ENCODE peak calls at places on chromosomes 6 and 20, in six cellular contexts. H is esophagus squamous epithelium; M is T-helper 9 cell; N is stimulated activated CD4-positive, alpha-beta T cell treated with anti-CD3 and anti-CD28 coated beads, Interleukin-4, amount 100 ng/mL, for 1 hour; V is astrocyte of the spinal cord; D is omental fat pad. I is an unnamed sample.

GRCh38 chr6:40727272-40727671 is 140.1 kb upstream of the LRFN2 start:
- DNase-seq in H (no peak), M (no peak), N (no peak), V (no peak), D (no peak), I (no peak)

GRCh38 chr6:160791459-160791858 is 89.4 kb downstream of the PLG start:
- DNase-seq in H (no peak), M (no peak), N (peak), V (no peak), D (no peak), I (no peak)

GRCh38 chr6:161545741-161546140 is 271.9 kb upstream of the AGPAT4 start:
- DNase-seq in H (no peak), M (no peak), N (no peak), V (no peak), D (no peak), I (no peak)

GRCh38 chr6:84774174-84775158 is 10.1 kb upstream of the TBX18 start:
- DNase-seq in H (no peak), M (no peak), N (no peak), V (peak), D (no peak), I (peak)

GRCh38 chr20:43473058-43473704 is 15.5 kb downstream of the SRSF6 start:
- DNase-seq in H (no peak), M (no peak), N (no peak), V (no peak), D (no peak), I (no peak)

GRCh38 chr6:54353975-54354374 is 45.7 kb downstream of the TINAG start:
- DNase-seq in H (no peak), M (no peak), N (no peak), V (no peak), D (no peak), I (no peak)

GRCh38 chr6:12232339-12232738 is 57.8 kb upstream of the EDN1 start:
- DNase-seq in H (no peak), M (no peak), N (no peak), V (no peak), D (no peak), I (no peak)

GRCh38 chr6:79719248-79719975 is 88.3 kb downstream of the SH3BGRL2 start:
- DNase-seq in H (no peak), M (no peak), N (no peak), V (peak), D (no peak), I (no peak)

GRCh38 chr6:112216699-112217551 is 37.4 kb downstream of the LAMA4 start:
- DNase-seq in H (no peak), M (no peak), N (no peak), V (peak), D (no peak), I (no peak)

GRCh38 chr20:24855848-24856247 is 93.2 kb upstream of the CST7 start:
- DNase-seq in H (no peak), M (no peak), N (no peak), V (no peak), D (no peak), I (no peak)

GRCh38 chr6:41966214-41966920 is 24.8 kb upstream of the CCND3 start:
- DNase-seq in H (no peak), M (no peak), N (no peak), V (no peak), D (no peak), I (no peak)

GRCh38 chr6:56961151-56961550 is 6.2 kb downstream of the BEND6 start:
- DNase-seq in H (no peak), M (no peak), N (no peak), V (no peak), D (no peak), I (no peak)

GRCh38 chr20:14622796-14623195 is 285.4 kb upstream of the FLRT3 start:
- DNase-seq in H (no peak), M (no peak), N (no peak), V (peak), D (no peak), I (no peak)

GRCh38 chr6:28081486-28081751 is 1.1 kb downstream of the ZNF165 start:
- DNase-seq in H (no peak), M (peak), N (no peak), V (no peak), D (no peak), I (no peak)

GRCh38 chr6:1110164-1110563 is 201.7 kb upstream of the FOXQ1 start:
- DNase-seq in H (no peak), M (no peak), N (no peak), V (no peak), D (no peak), I (no peak)

GRCh38 chr6:142716097-142716496 is 228.9 kb downstream of the HIVEP2 start:
- DNase-seq in H (no peak), M (no peak), N (no peak), V (no peak), D (no peak), I (no peak)

GRCh38 chr6:112571486-112571885 is 224.4 kb downstream of the RFPL4B start:
- DNase-seq in H (no peak), M (no peak), N (no peak), V (peak), D (no peak), I (no peak)

GRCh38 chr20:36086767-36087166 is 67.8 kb upstream of the EPB41L1 start:
- DNase-seq in H (no peak), M (no peak), N (no peak), V (no peak), D (no peak), I (no peak)

GRCh38 chr6:105209950-105210706 is 30.3 kb upstream of the POPDC3 start:
- DNase-seq in H (no peak), M (no peak), N (no peak), V (peak), D (no peak), I (no peak)

GRCh38 chr6:5626727-5627426 is 365.6 kb downstream of the FARS2 start:
- DNase-seq in H (no peak), M (no peak), N (no peak), V (no peak), D (no peak), I (no peak)

GRCh38 chr20:34891166-34892062 is 15.0 kb downstream of the ACSS2 start:
- DNase-seq in H (no peak), M (no peak), N (peak), V (peak), D (no peak), I (no peak)

GRCh38 chr6:153145591-153145990 is 14.5 kb upstream of the RGS17 start:
- DNase-seq in H (no peak), M (no peak), N (no peak), V (no peak), D (no peak), I (no peak)